ENCODE peak calls at places on chromosome 19, in seven cellular contexts. V is H1, P is transverse colon, X is HL-60, Y is SK-N-SH, S is prostate gland, Q is Panc1. K is an unnamed sample. For H3K27me3, the result is how much of the 10 kb centered on the place peaks cover.

GRCh38 chr19:35609881-35610353 is 2.6 kb upstream of the HAUS5 start:
- DNase-seq in V (no peak), P (no peak), X (peak), Y (no peak), S (no peak), Q (no peak), K (no peak)

GRCh38 chr19:10184636-10185035 is 10.1 kb downstream of the DNMT1 start:
- DNase-seq in V (no peak), P (no peak), X (no peak), Y (no peak), S (peak), Q (no peak), K (peak)

GRCh38 chr19:2187164-2187563 is 23.4 kb downstream of the DOT1L start:
- DNase-seq in V (no peak), P (no peak), X (no peak), Y (no peak), S (no peak), Q (no peak), K (no peak)

GRCh38 chr19:38704488-38705026 is 39.7 kb downstream of the CAPN12 start:
- DNase-seq in V (no peak), P (no peak), X (no peak), Y (no peak), S (no peak), Q (no peak), K (no peak)

GRCh38 chr19:30708416-30708815 is 336.2 kb downstream of the ZNF536 start:
- DNase-seq in V (no peak), P (no peak), X (no peak), Y (no peak), S (no peak), Q (no peak), K (no peak)

GRCh38 chr19:16862826-16863405 is 25.9 kb upstream of the F2RL3 start:
- DNase-seq in V (no peak), P (no peak), X (peak), Y (no peak), S (no peak), Q (no peak), K (no peak)

GRCh38 chr19:55189424-55189823 is 9.3 kb upstream of the SYT5 start:
- DNase-seq in V (no peak), P (peak), X (no peak), Y (no peak), S (no peak), Q (peak), K (peak)

GRCh38 chr19:46611791-46612190 is 10.7 kb downstream of the CALM3 start:
- DNase-seq in V (no peak), P (no peak), X (no peak), Y (peak), S (no peak), Q (no peak), K (no peak)

GRCh38 chr19:53091855-53092254 is 11.4 kb downstream of the ZNF160 start:
- DNase-seq in V (no peak), P (no peak), X (no peak), Y (no peak), S (no peak), Q (no peak), K (no peak)

GRCh38 chr19:8573316-8573715 is 3.9 kb downstream of the MYO1F start:
- DNase-seq in V (no peak), P (no peak), X (no peak), Y (no peak), S (no peak), Q (no peak), K (no peak)

GRCh38 chr19:40585677-40586422 is 9.2 kb downstream of the SHKBP1 start:
- DNase-seq in V (no peak), P (no peak), X (peak), Y (no peak), S (no peak), Q (no peak), K (no peak)

GRCh38 chr19:5445071-5445470 is 10.1 kb upstream of the ZNRF4 start:
- DNase-seq in V (no peak), P (no peak), X (no peak), Y (no peak), S (no peak), Q (no peak), K (no peak)

GRCh38 chr19:8463343-8463742 is 18.6 kb downstream of the HNRNPM start:
- DNase-seq in V (no peak), P (no peak), X (no peak), Y (no peak), S (no peak), Q (no peak), K (no peak)

GRCh38 chr19:55196803-55197202 is 12.5 kb downstream of the PTPRH start:
- DNase-seq in V (no peak), P (no peak), X (no peak), Y (no peak), S (no peak), Q (no peak), K (no peak)

GRCh38 chr19:47486900-47487299 is 2.9 kb upstream of the KPTN start:
- DNase-seq in V (no peak), P (no peak), X (peak), Y (no peak), S (no peak), Q (no peak), K (no peak)

GRCh38 chr19:39160523-39160861 is 34.9 kb downstream of the PAK4 start:
- DNase-seq in V (no peak), P (no peak), X (no peak), Y (no peak), S (peak), Q (no peak), K (peak)

GRCh38 chr19:19372656-19373416 is 32.6 kb upstream of the GATAD2A start:
- DNase-seq in V (no peak), P (peak), X (peak), Y (no peak), S (no peak), Q (no peak), K (no peak)

GRCh38 chr19:38850976-38851621 is 1.3 kb upstream of the HNRNPL start:
- DNase-seq in V (peak), P (peak), X (no peak), Y (peak), S (no peak), Q (no peak), K (no peak)

GRCh38 chr19:44570984-44571684 is 41.7 kb upstream of the CEACAM20 start:
- DNase-seq in V (peak), P (peak), X (peak), Y (peak), S (peak), Q (peak), K (no peak)

GRCh38 chr19:16377521-16377920 is 52.9 kb downstream of the KLF2 start:
- DNase-seq in V (no peak), P (no peak), X (no peak), Y (no peak), S (no peak), Q (no peak), K (no peak)

GRCh38 chr19:17526922-17527321 is 15.5 kb downstream of the PGLS start:
- DNase-seq in V (no peak), P (peak), X (no peak), Y (no peak), S (no peak), Q (no peak), K (no peak)

GRCh38 chr19:18292460-18292809 is 11.0 kb upstream of the JUND start:
- DNase-seq in V (peak), P (no peak), X (peak), Y (no peak), S (peak), Q (no peak), K (peak)

GRCh38 chr19:55649579-55650557 is 1.9 kb downstream of the CCDC106 start:
- DNase-seq in V (no peak), P (no peak), X (no peak), Y (no peak), S (no peak), Q (no peak), K (no peak)

GRCh38 chr19:33390120-33390907 is 16.8 kb downstream of the CEBPG start:
- DNase-seq in V (no peak), P (peak), X (peak), Y (peak), S (peak), Q (no peak), K (peak)

GRCh38 chr19:54549224-54549623 is 24.4 kb upstream of the LILRA2 start:
- DNase-seq in V (no peak), P (no peak), X (no peak), Y (no peak), S (no peak), Q (no peak), K (no peak)

GRCh38 chr19:41398042-41398403 is 405 bp downstream of the BCKDHA start:
- DNase-seq in V (no peak), P (no peak), X (no peak), Y (no peak), S (no peak), Q (no peak), K (no peak)

GRCh38 chr19:41530184-41530534 is 45.8 kb upstream of the CEACAM21 start:
- DNase-seq in V (no peak), P (no peak), X (no peak), Y (no peak), S (no peak), Q (no peak), K (no peak)

GRCh38 chr19:35044317-35045117 is 3.0 kb downstream of the HPN start:
- DNase-seq in V (peak), P (peak), X (peak), Y (peak), S (peak), Q (peak), K (no peak)

GRCh38 chr19:47469719-47470118 is 2.0 kb downstream of the SLC8A2 start:
- DNase-seq in V (no peak), P (no peak), X (no peak), Y (no peak), S (no peak), Q (no peak), K (no peak)

GRCh38 chr19:46339491-46339890 is 7.4 kb upstream of the PPP5C start:
- DNase-seq in V (no peak), P (no peak), X (no peak), Y (peak), S (no peak), Q (no peak), K (no peak)

GRCh38 chr19:4318460-4318859 is 14.1 kb downstream of the FSD1 start:
- DNase-seq in V (no peak), P (no peak), X (no peak), Y (peak), S (no peak), Q (no peak), K (no peak)
- H3K27me3 ChIP-seq in V (under half), P (under half), X (under half), Y (under half), S (under half), Q (under half), K (under half)

GRCh38 chr19:58098682-58098998 is 609 bp upstream of the ZSCAN18 start:
- DNase-seq in V (no peak), P (no peak), X (no peak), Y (peak), S (no peak), Q (no peak), K (no peak)

GRCh38 chr19:58097783-58098681 is at the start of gene ZSCAN18:
- DNase-seq in V (peak), P (peak), X (peak), Y (peak), S (peak), Q (no peak), K (peak)

GRCh38 chr19:58095328-58095727 is 2.7 kb downstream of the ZSCAN18 start:
- DNase-seq in V (no peak), P (no peak), X (no peak), Y (no peak), S (no peak), Q (no peak), K (no peak)

GRCh38 chr19:58097349-58097748 is 682 bp downstream of the ZSCAN18 start:
- DNase-seq in V (no peak), P (no peak), X (no peak), Y (peak), S (no peak), Q (no peak), K (no peak)

GRCh38 chr19:58096884-58097283 is 1.1 kb downstream of the ZSCAN18 start:
- DNase-seq in V (no peak), P (no peak), X (no peak), Y (no peak), S (no peak), Q (no peak), K (no peak)
- H3K27ac ChIP-seq in V (peak), P (no peak), X (no peak), Y (no peak), S (no peak), Q (no peak), K (peak)

DNA sequence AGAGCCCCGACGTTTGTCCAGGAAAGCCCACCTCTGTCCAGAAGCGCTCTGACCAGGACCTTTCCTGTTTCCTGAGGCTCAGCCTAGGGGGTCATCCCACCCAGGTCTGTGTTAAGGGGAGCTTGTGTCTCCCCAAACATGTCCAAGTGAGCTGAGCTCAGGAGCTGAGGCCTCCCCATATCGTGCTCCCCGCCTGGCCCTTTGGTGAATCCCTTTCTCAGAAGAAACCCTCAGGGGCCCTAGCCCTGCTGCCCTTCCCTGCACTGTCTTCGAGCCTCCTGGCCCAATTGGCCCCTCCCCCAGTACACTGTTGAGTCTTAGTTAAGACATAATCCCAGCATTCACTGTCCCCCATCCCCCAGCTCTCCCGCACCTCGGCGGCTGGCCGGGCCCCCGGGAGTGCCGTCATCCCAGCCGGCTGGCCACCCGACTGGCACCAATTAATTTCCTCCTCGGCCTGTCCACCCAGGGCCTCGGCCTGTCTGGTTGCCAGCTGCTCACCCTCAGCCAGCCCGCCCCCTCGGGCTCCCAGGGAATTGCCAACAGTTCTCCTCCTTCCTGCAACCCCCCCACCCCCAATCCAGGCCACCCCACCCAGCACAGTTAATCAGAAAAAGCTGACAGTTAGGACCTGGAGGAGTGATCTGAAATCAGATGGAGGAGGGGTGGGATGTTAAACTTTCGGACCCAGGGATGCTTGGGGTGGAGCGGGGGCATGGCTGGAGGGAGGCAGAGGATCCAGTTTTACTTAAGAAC is 13.6 kb downstream of the IER2 start:
- DNase-seq in V (peak), P (peak), X (peak), Y (peak), S (peak), Q (no peak), K (peak)
- TF ChIP-seq POLR2AphosphoS5 in V (peak), P (peak), X (no peak), Y (peak), S (peak), Q (no peak), K (peak)

DNA sequence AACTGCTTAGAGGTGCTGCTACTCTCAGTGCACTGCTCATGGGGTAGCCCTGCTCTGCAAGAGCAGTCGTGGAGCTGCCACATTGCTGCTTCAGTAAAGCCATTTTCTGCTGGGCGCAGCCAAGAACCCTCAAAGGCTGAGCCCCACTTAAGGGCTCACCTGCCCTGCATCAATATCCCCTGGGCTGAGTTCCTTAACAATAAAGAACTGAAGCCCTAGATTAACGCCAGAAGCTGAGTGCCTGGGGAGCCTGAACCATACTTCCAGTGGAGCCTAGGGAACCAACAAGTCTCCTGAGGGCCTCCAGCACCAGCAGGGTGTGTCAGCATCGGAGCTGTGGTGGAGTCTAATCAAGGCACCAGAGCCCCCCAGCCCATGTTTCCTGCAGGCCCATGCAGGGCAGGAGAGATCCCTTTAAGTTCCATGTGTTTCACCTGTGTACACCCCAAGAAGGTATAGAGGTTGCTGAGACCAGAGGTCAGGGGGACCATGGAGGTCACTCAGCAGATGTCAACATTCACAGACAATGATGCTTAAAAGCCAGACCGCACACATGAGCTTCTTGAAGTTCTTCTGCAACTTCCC is 1198.0 kb downstream of the UQCRFS1 start:
- DNase-seq in V (no peak), P (no peak), X (no peak), Y (no peak), S (no peak), Q (no peak), K (no peak)
- H3K27me3 ChIP-seq in V (under half), P (under half), X (under half), Y (under half), S (under half), Q (under half), K (under half)

GRCh38 chr19:1169921-1170885 is 3.9 kb downstream of the SBNO2 start:
- DNase-seq in V (no peak), P (peak), X (no peak), Y (peak), S (peak), Q (no peak), K (no peak)

GRCh38 chr19:1168877-1169791 is 4.9 kb downstream of the SBNO2 start:
- DNase-seq in V (no peak), P (no peak), X (no peak), Y (no peak), S (peak), Q (no peak), K (no peak)

GRCh38 chr19:1168562-1168873 is 5.5 kb downstream of the SBNO2 start:
- DNase-seq in V (no peak), P (no peak), X (no peak), Y (no peak), S (no peak), Q (no peak), K (no peak)

GRCh38 chr19:1166872-1167573 is 7.0 kb downstream of the SBNO2 start:
- DNase-seq in V (no peak), P (no peak), X (no peak), Y (no peak), S (no peak), Q (no peak), K (peak)

DNA sequence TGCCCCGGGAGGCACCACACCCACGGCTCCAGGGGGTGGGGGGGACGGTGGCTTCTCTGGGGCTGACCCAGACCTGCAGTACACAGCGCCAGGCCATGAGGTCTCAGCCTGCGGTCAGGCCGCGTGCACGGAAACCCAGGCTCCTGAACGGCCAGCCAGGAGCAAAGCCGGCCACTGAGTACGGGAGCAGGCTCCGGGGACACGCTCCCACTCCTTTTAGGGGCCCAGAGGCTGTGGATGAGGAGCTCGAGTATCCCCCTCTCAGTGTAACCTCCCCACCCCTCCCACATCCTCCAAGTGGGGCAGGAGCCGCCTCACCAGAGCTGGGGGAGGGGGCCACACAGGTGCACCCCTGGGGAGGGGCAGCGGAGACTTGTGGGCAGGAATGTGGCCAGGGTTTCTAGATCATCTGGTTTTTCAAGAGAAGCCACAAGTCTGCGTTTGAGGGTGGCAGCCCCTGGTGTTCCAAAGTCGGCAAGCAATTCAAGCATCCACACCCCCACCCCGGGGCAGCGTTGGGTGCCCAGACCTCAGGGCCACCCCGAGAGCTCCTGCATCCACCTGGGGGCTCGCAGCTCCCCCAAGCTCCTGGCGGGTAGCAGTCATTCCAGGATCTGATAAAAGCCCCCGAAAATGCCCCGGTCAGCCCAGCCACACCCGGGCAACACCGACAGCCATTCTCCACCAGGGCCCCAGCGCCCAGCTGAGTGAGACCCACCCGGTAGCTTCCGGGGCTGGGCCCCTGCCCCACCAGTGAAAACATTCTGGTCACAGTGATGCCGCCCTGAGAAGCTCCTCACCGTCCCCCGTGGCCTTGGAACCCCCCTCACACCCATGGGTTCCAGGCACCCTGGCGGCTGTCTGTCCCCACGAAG is 6.1 kb downstream of the SBNO2 start:
- DNase-seq in V (no peak), P (no peak), X (no peak), Y (no peak), S (no peak), Q (no peak), K (no peak)
- H3K27ac ChIP-seq in V (no peak), P (peak), X (no peak), Y (peak), S (peak), Q (peak), K (peak)

DNA sequence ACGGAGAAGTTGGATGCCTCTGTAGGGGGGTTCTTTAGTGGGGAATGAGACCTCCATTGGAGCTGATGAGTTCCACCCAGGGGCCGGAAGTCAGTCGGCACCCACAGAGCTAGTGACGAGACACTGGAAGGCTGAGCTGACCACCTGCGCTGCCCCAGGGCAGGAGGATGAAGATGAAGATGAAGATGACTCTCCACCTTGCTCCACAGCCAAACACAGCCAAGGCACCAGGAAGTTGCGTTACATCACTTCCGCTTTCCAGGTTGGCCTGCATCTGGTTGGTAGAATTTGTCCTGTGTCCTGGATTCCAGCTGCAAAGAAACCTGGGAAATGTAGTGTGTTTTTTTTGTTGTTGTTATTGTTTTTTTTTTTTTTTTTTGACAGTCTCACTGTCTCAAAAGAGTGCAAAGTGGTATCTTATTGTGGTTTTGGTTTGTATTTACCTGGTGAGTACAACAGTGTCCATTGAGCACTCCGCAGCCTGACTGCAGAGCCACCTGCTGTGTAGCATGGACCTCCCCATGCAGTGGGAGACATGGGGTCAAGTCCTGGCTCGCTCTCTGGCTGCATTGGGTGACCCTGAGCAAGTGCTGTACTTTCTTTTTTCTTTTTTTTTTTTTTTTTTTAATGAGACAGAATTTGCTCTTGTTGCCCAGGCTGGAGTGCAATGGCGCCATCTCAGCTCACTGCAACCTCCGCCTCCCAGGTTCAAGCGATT is 1.9 kb downstream of the TBC1D17 start:
- DNase-seq in V (no peak), P (no peak), X (peak), Y (no peak), S (no peak), Q (no peak), K (no peak)
- TF ChIP-seq POLR2AphosphoS5 in V (no peak), P (no peak), X (no peak), Y (no peak), S (no peak), Q (no peak), K (no peak)